ENCODE peak calls at places on chromosomes 6 and 20, in five cellular contexts. D is fibroblast of pulmonary artery; T is omental fat pad; A is CD8-positive, alpha-beta T cell; Z is ascending aorta. I is an unnamed sample.

GRCh38 chr6:145845557-145845956 is 31.0 kb upstream of the FBXO30 start:
- DNase-seq in D (no peak), T (no peak), A (no peak), Z (no peak), I (no peak)

GRCh38 chr6:28810655-28811053 is 113.1 kb downstream of the TRIM27 start:
- DNase-seq in D (no peak), T (no peak), A (no peak), Z (no peak), I (no peak)

GRCh38 chr6:137200288-137200687 is 18.9 kb downstream of the IFNGR1 start:
- DNase-seq in D (no peak), T (no peak), A (no peak), Z (no peak), I (no peak)

GRCh38 chr20:49400904-49401303 is 81.6 kb downstream of the KCNB1 start:
- DNase-seq in D (peak), T (no peak), A (no peak), Z (no peak), I (no peak)

GRCh38 chr20:43963872-43964791 is 49.5 kb downstream of the TOX2 start:
- DNase-seq in D (peak), T (no peak), A (peak), Z (no peak), I (no peak)

GRCh38 chr20:1631309-1632227 is 11.8 kb upstream of the SIRPB1 start:
- DNase-seq in D (peak), T (no peak), A (no peak), Z (no peak), I (no peak)

GRCh38 chr6:37570801-37571200 is 71.1 kb upstream of the CCDC167 start:
- DNase-seq in D (no peak), T (no peak), A (no peak), Z (no peak), I (no peak)

GRCh38 chr6:148799647-148800046 is 52.8 kb downstream of the UST start:
- DNase-seq in D (no peak), T (no peak), A (no peak), Z (no peak), I (no peak)

GRCh38 chr6:79764758-79765157 is 133.6 kb downstream of the SH3BGRL2 start:
- DNase-seq in D (no peak), T (no peak), A (no peak), Z (no peak), I (no peak)

GRCh38 chr6:90446164-90446563 is 140.7 kb downstream of the MAP3K7 start:
- DNase-seq in D (peak), T (no peak), A (no peak), Z (no peak), I (no peak)

GRCh38 chr20:36629719-36630340 is 16.2 kb downstream of the SLA2 start:
- DNase-seq in D (no peak), T (no peak), A (peak), Z (no peak), I (no peak)

GRCh38 chr6:92706976-92707375 is 712.4 kb downstream of the EPHA7 start:
- DNase-seq in D (no peak), T (no peak), A (no peak), Z (no peak), I (no peak)

GRCh38 chr6:156948807-156949206 is 171.6 kb downstream of the ARID1B start:
- DNase-seq in D (peak), T (no peak), A (no peak), Z (no peak), I (no peak)
- TF ChIP-seq CTCF in D (no peak), T (no peak), A (no peak), Z (no peak), I (no peak)

DNA sequence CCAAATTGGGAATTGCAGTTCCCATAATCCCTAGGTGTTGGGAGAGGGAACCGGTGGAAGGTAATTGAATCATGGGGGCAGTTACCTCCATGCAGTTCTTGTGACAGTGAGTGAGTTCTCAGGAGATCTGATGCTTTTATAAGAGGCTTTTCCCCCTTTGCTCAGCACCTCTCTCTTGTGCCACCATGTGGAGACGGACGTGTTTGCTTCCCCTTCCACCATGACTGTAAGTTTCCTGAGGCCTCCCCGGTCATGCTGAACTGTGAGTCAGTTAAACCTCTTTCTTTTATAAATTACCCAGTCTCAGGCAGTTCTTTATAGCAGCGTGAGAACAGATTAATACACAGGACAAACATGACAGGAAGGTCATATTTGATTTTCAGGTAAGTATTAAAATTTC is 25.3 kb upstream of the HECA start:
- DNase-seq in D (peak), T (no peak), A (no peak), Z (no peak), I (no peak)
- TF ChIP-seq CTCF in D (peak), T (no peak), A (peak), Z (no peak), I (no peak)

DNA sequence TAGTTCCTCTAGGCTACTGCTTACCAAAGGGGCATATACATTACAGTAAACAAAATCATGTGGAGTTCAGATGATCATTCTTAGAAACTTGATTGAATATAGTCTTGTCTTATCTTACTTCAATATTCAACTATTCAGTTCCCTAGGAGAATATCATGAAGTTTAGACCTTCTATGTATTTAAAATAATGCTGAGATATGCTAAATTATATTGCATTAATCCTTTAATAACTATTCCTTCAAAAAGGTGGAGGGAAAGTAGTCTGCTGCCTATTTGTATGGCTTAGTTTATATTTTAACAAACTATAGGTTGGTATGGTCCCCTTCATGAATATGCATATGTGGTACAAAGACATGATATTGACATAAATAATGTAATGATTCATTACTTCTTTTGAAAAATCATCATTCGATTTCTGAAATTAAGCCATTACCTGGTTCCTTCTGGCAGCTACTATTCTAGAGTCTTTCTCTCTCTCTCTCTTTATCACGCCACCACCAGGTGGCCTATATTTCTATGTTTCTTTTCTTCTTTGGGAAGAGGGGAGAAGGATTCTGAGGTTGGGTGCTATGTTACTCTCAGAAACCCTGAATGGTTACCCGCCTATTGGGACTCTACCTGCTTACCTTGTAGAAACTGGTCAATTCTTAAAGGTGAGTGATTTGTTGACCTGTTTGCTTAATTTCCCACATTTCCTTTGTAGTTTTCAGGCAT is 855.8 kb downstream of the HACE1 start:
- DNase-seq in D (no peak), T (no peak), A (no peak), Z (no peak), I (no peak)
- TF ChIP-seq CTCF in D (no peak), T (no peak), A (no peak), Z (no peak), I (no peak)

GRCh38 chr20:38222231-38222922 is 38.2 kb downstream of the KIAA1755 start:
- DNase-seq in D (peak), T (peak), A (peak), Z (no peak), I (no peak)

GRCh38 chr20:38223743-38224100 is 36.8 kb downstream of the KIAA1755 start:
- DNase-seq in D (no peak), T (no peak), A (no peak), Z (no peak), I (no peak)

GRCh38 chr20:38221041-38221589 is 39.4 kb downstream of the KIAA1755 start:
- DNase-seq in D (peak), T (peak), A (peak), Z (no peak), I (peak)

GRCh38 chr20:38224534-38224933 is 36.0 kb downstream of the KIAA1755 start:
- DNase-seq in D (no peak), T (no peak), A (no peak), Z (no peak), I (no peak)

GRCh38 chr20:38222923-38223742 is 37.4 kb downstream of the KIAA1755 start:
- DNase-seq in D (no peak), T (no peak), A (no peak), Z (no peak), I (no peak)
- TF ChIP-seq CTCF in D (no peak), T (no peak), A (no peak), Z (no peak), I (no peak)